ENCODE peak calls at places on chromosomes 4 and X, in five cellular contexts. N, W, Q, C and M are unnamed samples.

GRCh38 chr4:41079871-41080565 is 134.3 kb downstream of the APBB2 start:
- DNase-seq in N (no peak), W (no peak), Q (no peak), C (no peak), M (no peak)

GRCh38 chr4:36173923-36174322 is 70.4 kb downstream of the ARAP2 start:
- DNase-seq in N (no peak), W (no peak), Q (no peak), C (no peak), M (no peak)

GRCh38 chr4:98659741-98660507 is 1.5 kb upstream of the TSPAN5 start:
- DNase-seq in N (no peak), W (no peak), Q (no peak), C (no peak), M (no peak)

GRCh38 chr4:102867278-102868152 is 1.3 kb upstream of the CISD2 start:
- DNase-seq in N (no peak), W (no peak), Q (no peak), C (no peak), M (no peak)

GRCh38 chrX:153587342-153587741 is 11.6 kb downstream of the CCNQ start:
- DNase-seq in N (no peak), W (no peak), Q (no peak), C (no peak), M (no peak)

GRCh38 chr4:2101346-2102044 is 42.4 kb downstream of the NAT8L start:
- DNase-seq in N (no peak), W (no peak), Q (no peak), C (no peak), M (no peak)

GRCh38 chr4:30294295-30294694 is 425.9 kb upstream of the PCDH7 start:
- DNase-seq in N (no peak), W (no peak), Q (no peak), C (no peak), M (no peak)

GRCh38 chr4:84582988-84583870 is at the start of gene CDS1:
- DNase-seq in N (peak), W (no peak), Q (peak), C (peak), M (no peak)

GRCh38 chrX:100880368-100880767 is 6.2 kb upstream of the NOX1 start:
- DNase-seq in N (no peak), W (no peak), Q (no peak), C (no peak), M (no peak)

GRCh38 chr4:1608821-1609500 is 75.2 kb downstream of the FAM53A start:
- DNase-seq in N (no peak), W (no peak), Q (peak), C (peak), M (no peak)

GRCh38 chrX:53332204-53332603 is 50.8 kb upstream of the IQSEC2 start:
- DNase-seq in N (no peak), W (no peak), Q (no peak), C (no peak), M (no peak)

GRCh38 chr4:86592553-86593249 is 1.4 kb upstream of the PTPN13 start:
- DNase-seq in N (no peak), W (no peak), Q (no peak), C (no peak), M (no peak)

GRCh38 chrX:40434947-40435346 is 145.8 kb upstream of the ATP6AP2 start:
- DNase-seq in N (no peak), W (no peak), Q (peak), C (no peak), M (no peak)

GRCh38 chr4:102586644-102587021 is 85.5 kb downstream of the NFKB1 start:
- DNase-seq in N (no peak), W (no peak), Q (no peak), C (no peak), M (no peak)

GRCh38 chr4:16413794-16414555 is 187.7 kb upstream of the TAPT1 start:
- DNase-seq in N (no peak), W (no peak), Q (no peak), C (no peak), M (no peak)

GRCh38 chrX:124232523-124233201 is 99.8 kb upstream of the TEX13D start:
- DNase-seq in N (no peak), W (no peak), Q (no peak), C (no peak), M (no peak)

GRCh38 chr4:121697626-121698025 is 846 bp upstream of the ANXA5 start:
- DNase-seq in N (no peak), W (no peak), Q (no peak), C (no peak), M (no peak)

GRCh38 chr4:8303485-8304281 is 34.1 kb downstream of the HTRA3 start:
- DNase-seq in N (no peak), W (peak), Q (no peak), C (peak), M (peak)

GRCh38 chrX:37785569-37785968 is 5.7 kb downstream of the CYBB start:
- DNase-seq in N (no peak), W (no peak), Q (no peak), C (peak), M (no peak)

GRCh38 chrX:41350150-41350975 is 16.4 kb downstream of the DDX3X start:
- DNase-seq in N (no peak), W (no peak), Q (no peak), C (no peak), M (no peak)

GRCh38 chrX:44784241-44784640 is 59.6 kb upstream of the DUSP21 start:
- DNase-seq in N (no peak), W (no peak), Q (no peak), C (no peak), M (no peak)